ENCODE peak calls at places on chromosome 22, in six cellular contexts. G, I, V, J, R and D are unnamed samples.
A peak's percentile ranks its signal among the peaks of the same experiment; 100 is the strongest.

GRCh38 chr22:42699953-42700352 is 20.7 kb downstream of the A4GALT start:
- DNase-seq in G (no peak), I (no peak), V (no peak), J (no peak), R (no peak), D (no peak)

GRCh38 chr22:38086001-38086845 is 2.2 kb upstream of the SLC16A8 start:
- DNase-seq in G (no peak), I (no peak), V (no peak), J (no peak), R (no peak), D (no peak)

GRCh38 chr22:47322854-47323253 is 560.4 kb downstream of the TBC1D22A start:
- DNase-seq in G (no peak), I (no peak), V (no peak), J (no peak), R (no peak), D (no peak)

GRCh38 chr22:24186892-24187670 is 5.8 kb downstream of the SUSD2 start:
- DNase-seq in G (peak; percentile 0), I (no peak), V (no peak), J (no peak), R (no peak), D (no peak)

GRCh38 chr22:36486619-36487384 is 5.4 kb upstream of the TXN2 start:
- DNase-seq in G (peak; percentile 55), I (no peak), V (no peak), J (peak; percentile 47), R (no peak), D (peak; percentile 36)

GRCh38 chr22:50695421-50696250 is 23.0 kb downstream of the SHANK3 start:
- DNase-seq in G (no peak), I (no peak), V (peak; percentile 44), J (no peak), R (no peak), D (no peak)

GRCh38 chr22:25205847-25206246 is 6.2 kb downstream of the CRYBB3 start:
- DNase-seq in G (no peak), I (no peak), V (no peak), J (no peak), R (no peak), D (no peak)

GRCh38 chr22:42436402-42436801 is 4.2 kb upstream of the NFAM1 start:
- DNase-seq in G (no peak), I (no peak), V (no peak), J (peak; percentile 75), R (no peak), D (no peak)

GRCh38 chr22:36933629-36934028 is 20.2 kb downstream of the CSF2RB start:
- DNase-seq in G (no peak), I (no peak), V (no peak), J (no peak), R (no peak), D (no peak)

GRCh38 chr22:47748887-47749286 is 986.4 kb downstream of the TBC1D22A start:
- DNase-seq in G (no peak), I (no peak), V (no peak), J (no peak), R (no peak), D (no peak)

GRCh38 chr22:44424867-44425351 is 73.1 kb downstream of the RTL6 start:
- DNase-seq in G (no peak), I (no peak), V (no peak), J (no peak), R (no peak), D (no peak)

GRCh38 chr22:28841111-28841510 is 40.7 kb upstream of the XBP1 start:
- DNase-seq in G (no peak), I (no peak), V (no peak), J (no peak), R (no peak), D (no peak)

GRCh38 chr22:22720201-22720723 is 75.8 kb downstream of the GGTLC2 start:
- DNase-seq in G (peak; percentile 84), I (no peak), V (no peak), J (no peak), R (no peak), D (no peak)

GRCh38 chr22:30253205-30253852 is 6.8 kb upstream of the LIF start:
- DNase-seq in G (no peak), I (peak; percentile 69), V (no peak), J (no peak), R (no peak), D (peak; percentile 57)

GRCh38 chr22:24039046-24039445 is 27.9 kb downstream of the CABIN1 start:
- DNase-seq in G (no peak), I (peak; percentile 13), V (no peak), J (no peak), R (no peak), D (no peak)

GRCh38 chr22:30334601-30335000 is 7.9 kb upstream of the TBC1D10A start:
- DNase-seq in G (no peak), I (no peak), V (no peak), J (no peak), R (no peak), D (no peak)

DNA sequence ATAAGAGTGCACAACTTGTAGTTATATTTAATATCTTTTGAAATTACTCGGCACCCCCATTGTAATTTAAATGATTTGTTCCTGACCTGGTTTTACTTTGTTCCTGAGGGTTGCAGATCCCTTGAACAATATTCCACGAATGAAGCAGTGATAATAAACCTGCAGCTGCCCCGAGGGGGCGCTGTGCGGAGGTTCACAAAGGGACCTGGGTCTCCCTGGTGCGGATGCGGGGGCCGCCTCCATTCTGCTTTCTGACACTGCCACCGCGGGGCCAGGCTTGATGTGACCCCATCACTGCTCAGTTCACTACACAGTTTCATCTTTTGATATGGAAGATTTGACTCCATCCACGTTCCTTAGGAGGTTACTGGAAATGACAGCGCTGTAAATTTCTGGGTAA is 62.9 kb upstream of the PRODH start:
- DNase-seq in G (no peak), I (no peak), V (no peak), J (no peak), R (no peak), D (no peak)
- TF ChIP-seq CTCF in G (peak; percentile 10), I (no peak), V (no peak), J (no peak), R (no peak), D (no peak)

GRCh38 chr22:46036558-46037408 is 59.8 kb upstream of the WNT7B start:
- DNase-seq in G (peak; percentile 70), I (no peak), V (no peak), J (peak; percentile 26), R (no peak), D (no peak)
- TF ChIP-seq CTCF in G (peak; percentile 40), I (no peak), V (no peak), J (no peak), R (no peak), D (no peak)

GRCh38 chr22:27531782-27532530 is 269.6 kb downstream of the MN1 start:
- DNase-seq in G (no peak), I (peak; percentile 98), V (no peak), J (no peak), R (no peak), D (no peak)

GRCh38 chr22:27535452-27535851 is 266.1 kb downstream of the MN1 start:
- DNase-seq in G (no peak), I (no peak), V (no peak), J (no peak), R (no peak), D (no peak)

GRCh38 chr22:27533105-27533504 is 268.5 kb downstream of the MN1 start:
- DNase-seq in G (no peak), I (no peak), V (no peak), J (no peak), R (no peak), D (no peak)

GRCh38 chr22:27537481-27537891 is 264.1 kb downstream of the MN1 start:
- DNase-seq in G (no peak), I (no peak), V (no peak), J (no peak), R (no peak), D (no peak)

GRCh38 chr22:27534720-27535125 is 266.8 kb downstream of the MN1 start:
- DNase-seq in G (no peak), I (peak; percentile 87), V (no peak), J (no peak), R (no peak), D (no peak)
- TF ChIP-seq CTCF in G (no peak), I (no peak), V (no peak), J (no peak), R (no peak), D (no peak)

DNA sequence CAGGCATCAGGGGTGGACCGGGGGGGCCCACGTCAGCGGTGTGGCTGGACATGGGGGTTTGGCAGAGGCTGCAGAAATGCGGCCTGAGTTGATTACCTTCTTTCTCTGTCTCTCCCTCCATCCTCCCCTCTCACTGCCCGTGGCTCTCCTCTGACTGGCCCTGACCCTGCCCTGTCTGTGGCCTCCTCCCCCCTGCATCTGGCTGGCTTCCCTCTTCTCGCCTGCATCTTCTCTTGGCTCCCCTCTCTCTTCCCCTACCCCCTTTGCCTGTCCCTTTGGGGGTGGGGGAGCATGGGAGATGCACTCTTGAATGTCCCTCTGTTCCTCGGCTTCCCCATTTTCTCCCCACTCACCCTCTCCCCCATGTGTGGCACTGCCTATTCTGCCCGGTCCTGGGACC is 23.9 kb upstream of the TAB1 start:
- DNase-seq in G (no peak), I (no peak), V (no peak), J (no peak), R (no peak), D (no peak)
- TF ChIP-seq CTCF in G (no peak), I (no peak), V (no peak), J (no peak), R (no peak), D (no peak)